ENCODE peak calls at places on chromosome 19, in six cellular contexts. One of them, this sample, is unnamed.

GRCh38 chr19:41542622-41543021 is 33.3 kb upstream of the CEACAM21 start:
- DNase-seq in progenitor cell of endocrine pancreas: no peak
- DNase-seq in fibroblast of the aortic adventitia: no peak
- DNase-seq in neural crest cell: no peak
- DNase-seq in esophagus squamous epithelium: no peak
- DNase-seq in neural progenitor cell: no peak
- DNase-seq in this sample: no peak

GRCh38 chr19:18611327-18612050 is 1.2 kb upstream of the TMEM59L start:
- DNase-seq in fibroblast of the aortic adventitia: no peak
- DNase-seq in neural progenitor cell: peak
- DNase-seq in neural crest cell: no peak
- DNase-seq in progenitor cell of endocrine pancreas: no peak
- DNase-seq in esophagus squamous epithelium: no peak
- DNase-seq in this sample: no peak

GRCh38 chr19:14346279-14346678 is 35.0 kb upstream of the ADGRE5 start:
- DNase-seq in neural progenitor cell: no peak
- DNase-seq in esophagus squamous epithelium: no peak
- DNase-seq in neural crest cell: no peak
- DNase-seq in progenitor cell of endocrine pancreas: no peak
- DNase-seq in fibroblast of the aortic adventitia: no peak
- DNase-seq in this sample: no peak

GRCh38 chr19:41023193-41023592 is 32.1 kb downstream of the CYP2B6 start:
- DNase-seq in neural crest cell: no peak
- DNase-seq in progenitor cell of endocrine pancreas: no peak
- DNase-seq in fibroblast of the aortic adventitia: no peak
- DNase-seq in neural progenitor cell: no peak
- DNase-seq in esophagus squamous epithelium: no peak
- DNase-seq in this sample: no peak

GRCh38 chr19:1810439-1811160 is 1.5 kb downstream of the ATP8B3 start:
- DNase-seq in neural progenitor cell: no peak
- DNase-seq in progenitor cell of endocrine pancreas: no peak
- DNase-seq in neural crest cell: no peak
- DNase-seq in esophagus squamous epithelium: no peak
- DNase-seq in fibroblast of the aortic adventitia: no peak
- DNase-seq in this sample: no peak

GRCh38 chr19:18443406-18443805 is 5.5 kb upstream of the ISYNA1 start:
- DNase-seq in fibroblast of the aortic adventitia: no peak
- DNase-seq in neural crest cell: no peak
- DNase-seq in neural progenitor cell: no peak
- DNase-seq in progenitor cell of endocrine pancreas: no peak
- DNase-seq in esophagus squamous epithelium: no peak
- DNase-seq in this sample: no peak

GRCh38 chr19:43474986-43475705 is 9.7 kb upstream of the LYPD3 start:
- DNase-seq in progenitor cell of endocrine pancreas: peak
- DNase-seq in esophagus squamous epithelium: peak
- DNase-seq in neural progenitor cell: peak
- DNase-seq in fibroblast of the aortic adventitia: peak
- DNase-seq in neural crest cell: peak
- DNase-seq in this sample: peak

GRCh38 chr19:16779539-16780163 is 49.5 kb upstream of the SIN3B start:
- DNase-seq in neural progenitor cell: no peak
- DNase-seq in progenitor cell of endocrine pancreas: no peak
- DNase-seq in neural crest cell: no peak
- DNase-seq in fibroblast of the aortic adventitia: no peak
- DNase-seq in esophagus squamous epithelium: no peak
- DNase-seq in this sample: no peak

GRCh38 chr19:15107056-15108010 is at the start of gene SYDE1:
- DNase-seq in neural progenitor cell: peak
- DNase-seq in neural crest cell: peak
- DNase-seq in progenitor cell of endocrine pancreas: no peak
- DNase-seq in esophagus squamous epithelium: no peak
- DNase-seq in fibroblast of the aortic adventitia: peak
- DNase-seq in this sample: peak

GRCh38 chr19:37251308-37252229 is 33.6 kb downstream of the ZNF383 start:
- DNase-seq in neural progenitor cell: no peak
- DNase-seq in neural crest cell: no peak
- DNase-seq in fibroblast of the aortic adventitia: peak
- DNase-seq in progenitor cell of endocrine pancreas: no peak
- DNase-seq in esophagus squamous epithelium: no peak
- DNase-seq in this sample: no peak

GRCh38 chr19:38336638-38337359 is 1.2 kb downstream of the CATSPERG start:
- DNase-seq in neural crest cell: peak
- DNase-seq in esophagus squamous epithelium: peak
- DNase-seq in fibroblast of the aortic adventitia: peak
- DNase-seq in neural progenitor cell: peak
- DNase-seq in progenitor cell of endocrine pancreas: peak
- DNase-seq in this sample: peak

GRCh38 chr19:40995355-40995754 is 4.3 kb downstream of the CYP2B6 start:
- DNase-seq in esophagus squamous epithelium: no peak
- DNase-seq in neural progenitor cell: no peak
- DNase-seq in fibroblast of the aortic adventitia: no peak
- DNase-seq in neural crest cell: no peak
- DNase-seq in progenitor cell of endocrine pancreas: no peak
- DNase-seq in this sample: no peak

GRCh38 chr19:38175422-38175821 is 48.6 kb downstream of the DPF1 start:
- DNase-seq in progenitor cell of endocrine pancreas: no peak
- DNase-seq in esophagus squamous epithelium: no peak
- DNase-seq in neural progenitor cell: no peak
- DNase-seq in neural crest cell: no peak
- DNase-seq in fibroblast of the aortic adventitia: no peak
- DNase-seq in this sample: no peak

GRCh38 chr19:1469936-1470863 is 8.8 kb downstream of the C19orf25 start:
- DNase-seq in progenitor cell of endocrine pancreas: no peak
- DNase-seq in fibroblast of the aortic adventitia: no peak
- DNase-seq in neural crest cell: no peak
- DNase-seq in esophagus squamous epithelium: no peak
- DNase-seq in neural progenitor cell: peak
- DNase-seq in this sample: no peak

GRCh38 chr19:6765738-6766356 is 1.4 kb downstream of the SH2D3A start:
- DNase-seq in esophagus squamous epithelium: no peak
- DNase-seq in neural crest cell: no peak
- DNase-seq in fibroblast of the aortic adventitia: no peak
- DNase-seq in progenitor cell of endocrine pancreas: peak
- DNase-seq in neural progenitor cell: no peak
- DNase-seq in this sample: no peak

GRCh38 chr19:18520848-18521691 is 800 bp downstream of the ELL start:
- DNase-seq in neural crest cell: peak
- DNase-seq in neural progenitor cell: peak
- DNase-seq in esophagus squamous epithelium: no peak
- DNase-seq in progenitor cell of endocrine pancreas: no peak
- DNase-seq in fibroblast of the aortic adventitia: no peak
- DNase-seq in this sample: peak

GRCh38 chr19:42024622-42025111 is 30.6 kb upstream of the ATP1A3 start:
- DNase-seq in neural crest cell: no peak
- DNase-seq in fibroblast of the aortic adventitia: peak
- DNase-seq in neural progenitor cell: no peak
- DNase-seq in esophagus squamous epithelium: no peak
- DNase-seq in progenitor cell of endocrine pancreas: no peak
- DNase-seq in this sample: no peak

GRCh38 chr19:17953869-17954268 is 13.0 kb upstream of the KCNN1 start:
- DNase-seq in fibroblast of the aortic adventitia: no peak
- DNase-seq in neural crest cell: no peak
- DNase-seq in esophagus squamous epithelium: no peak
- DNase-seq in neural progenitor cell: peak
- DNase-seq in progenitor cell of endocrine pancreas: no peak
- DNase-seq in this sample: no peak

GRCh38 chr19:5091576-5092215 is 122.8 kb downstream of the KDM4B start:
- DNase-seq in progenitor cell of endocrine pancreas: no peak
- DNase-seq in fibroblast of the aortic adventitia: no peak
- DNase-seq in neural progenitor cell: no peak
- DNase-seq in neural crest cell: no peak
- DNase-seq in esophagus squamous epithelium: no peak
- DNase-seq in this sample: no peak

GRCh38 chr19:29819986-29820385 is 8.2 kb downstream of the CCNE1 start:
- DNase-seq in neural crest cell: no peak
- DNase-seq in progenitor cell of endocrine pancreas: no peak
- DNase-seq in esophagus squamous epithelium: no peak
- DNase-seq in neural progenitor cell: no peak
- DNase-seq in fibroblast of the aortic adventitia: no peak
- DNase-seq in this sample: no peak

GRCh38 chr19:57410748-57411671 is at the start of gene ZNF17:
- DNase-seq in neural progenitor cell: peak
- DNase-seq in fibroblast of the aortic adventitia: peak
- DNase-seq in esophagus squamous epithelium: peak
- DNase-seq in progenitor cell of endocrine pancreas: peak
- DNase-seq in neural crest cell: peak
- DNase-seq in this sample: peak
- TF ChIP-seq CTCF in neural progenitor cell: no peak
- TF ChIP-seq CTCF in fibroblast of the aortic adventitia: no peak
- TF ChIP-seq CTCF in esophagus squamous epithelium: no peak
- TF ChIP-seq CTCF in progenitor cell of endocrine pancreas: no peak
- TF ChIP-seq CTCF in neural crest cell: no peak
- TF ChIP-seq CTCF in this sample: no peak

GRCh38 chr19:13255041-13255718 is 105.0 kb downstream of the IER2 start:
- DNase-seq in fibroblast of the aortic adventitia: no peak
- DNase-seq in neural progenitor cell: no peak
- DNase-seq in neural crest cell: no peak
- DNase-seq in esophagus squamous epithelium: no peak
- DNase-seq in progenitor cell of endocrine pancreas: no peak
- DNase-seq in this sample: no peak

GRCh38 chr19:13255719-13256059 is 105.5 kb downstream of the IER2 start:
- DNase-seq in neural crest cell: no peak
- DNase-seq in esophagus squamous epithelium: no peak
- DNase-seq in progenitor cell of endocrine pancreas: no peak
- DNase-seq in neural progenitor cell: no peak
- DNase-seq in fibroblast of the aortic adventitia: no peak
- DNase-seq in this sample: no peak

GRCh38 chr19:13252569-13253335 is 102.5 kb downstream of the IER2 start:
- DNase-seq in progenitor cell of endocrine pancreas: no peak
- DNase-seq in esophagus squamous epithelium: no peak
- DNase-seq in neural progenitor cell: no peak
- DNase-seq in fibroblast of the aortic adventitia: no peak
- DNase-seq in neural crest cell: no peak
- DNase-seq in this sample: no peak

GRCh38 chr19:13260883-13261653 is 110.9 kb downstream of the IER2 start:
- DNase-seq in progenitor cell of endocrine pancreas: no peak
- DNase-seq in neural crest cell: no peak
- DNase-seq in fibroblast of the aortic adventitia: peak
- DNase-seq in neural progenitor cell: no peak
- DNase-seq in esophagus squamous epithelium: no peak
- DNase-seq in this sample: no peak

DNA sequence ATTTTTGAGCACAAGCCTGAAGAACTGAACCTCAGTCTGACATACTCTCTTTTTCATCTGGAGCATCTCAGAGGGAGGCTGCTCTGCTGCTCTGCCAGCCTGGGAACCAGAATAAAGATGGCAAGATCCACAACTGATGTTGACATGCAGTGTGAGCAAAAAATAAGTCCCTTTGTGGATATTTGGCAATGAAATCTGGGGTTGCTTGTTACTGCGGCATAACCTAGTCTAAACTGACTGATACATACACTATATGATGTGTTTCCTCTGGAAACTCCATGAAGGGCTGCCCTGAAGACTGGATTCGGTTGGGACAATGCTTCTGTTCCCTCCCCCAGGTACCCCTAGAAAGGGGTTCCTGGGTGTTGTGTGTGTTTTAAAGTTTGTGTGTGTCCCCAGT is 106.7 kb downstream of the IER2 start:
- DNase-seq in neural crest cell: no peak
- DNase-seq in esophagus squamous epithelium: no peak
- DNase-seq in neural progenitor cell: no peak
- DNase-seq in progenitor cell of endocrine pancreas: no peak
- DNase-seq in fibroblast of the aortic adventitia: no peak
- DNase-seq in this sample: no peak
- TF ChIP-seq CTCF in neural crest cell: no peak
- TF ChIP-seq CTCF in esophagus squamous epithelium: no peak
- TF ChIP-seq CTCF in neural progenitor cell: no peak
- TF ChIP-seq CTCF in progenitor cell of endocrine pancreas: no peak
- TF ChIP-seq CTCF in fibroblast of the aortic adventitia: no peak
- TF ChIP-seq CTCF in this sample: no peak

GRCh38 chr19:54189020-54189667 is at the start of gene MBOAT7:
- DNase-seq in fibroblast of the aortic adventitia: no peak
- DNase-seq in esophagus squamous epithelium: no peak
- DNase-seq in progenitor cell of endocrine pancreas: peak
- DNase-seq in neural progenitor cell: no peak
- DNase-seq in neural crest cell: no peak
- DNase-seq in this sample: no peak
- TF ChIP-seq CTCF in fibroblast of the aortic adventitia: no peak
- TF ChIP-seq CTCF in esophagus squamous epithelium: peak
- TF ChIP-seq CTCF in progenitor cell of endocrine pancreas: peak
- TF ChIP-seq CTCF in neural progenitor cell: peak
- TF ChIP-seq CTCF in neural crest cell: peak
- TF ChIP-seq CTCF in this sample: no peak

GRCh38 chr19:28217064-28217463 is 995.9 kb downstream of the UQCRFS1 start:
- DNase-seq in esophagus squamous epithelium: no peak
- DNase-seq in fibroblast of the aortic adventitia: no peak
- DNase-seq in neural progenitor cell: peak
- DNase-seq in progenitor cell of endocrine pancreas: no peak
- DNase-seq in neural crest cell: no peak
- DNase-seq in this sample: no peak
- TF ChIP-seq CTCF in esophagus squamous epithelium: no peak
- TF ChIP-seq CTCF in fibroblast of the aortic adventitia: no peak
- TF ChIP-seq CTCF in neural progenitor cell: peak
- TF ChIP-seq CTCF in progenitor cell of endocrine pancreas: no peak
- TF ChIP-seq CTCF in neural crest cell: peak
- TF ChIP-seq CTCF in this sample: no peak

DNA sequence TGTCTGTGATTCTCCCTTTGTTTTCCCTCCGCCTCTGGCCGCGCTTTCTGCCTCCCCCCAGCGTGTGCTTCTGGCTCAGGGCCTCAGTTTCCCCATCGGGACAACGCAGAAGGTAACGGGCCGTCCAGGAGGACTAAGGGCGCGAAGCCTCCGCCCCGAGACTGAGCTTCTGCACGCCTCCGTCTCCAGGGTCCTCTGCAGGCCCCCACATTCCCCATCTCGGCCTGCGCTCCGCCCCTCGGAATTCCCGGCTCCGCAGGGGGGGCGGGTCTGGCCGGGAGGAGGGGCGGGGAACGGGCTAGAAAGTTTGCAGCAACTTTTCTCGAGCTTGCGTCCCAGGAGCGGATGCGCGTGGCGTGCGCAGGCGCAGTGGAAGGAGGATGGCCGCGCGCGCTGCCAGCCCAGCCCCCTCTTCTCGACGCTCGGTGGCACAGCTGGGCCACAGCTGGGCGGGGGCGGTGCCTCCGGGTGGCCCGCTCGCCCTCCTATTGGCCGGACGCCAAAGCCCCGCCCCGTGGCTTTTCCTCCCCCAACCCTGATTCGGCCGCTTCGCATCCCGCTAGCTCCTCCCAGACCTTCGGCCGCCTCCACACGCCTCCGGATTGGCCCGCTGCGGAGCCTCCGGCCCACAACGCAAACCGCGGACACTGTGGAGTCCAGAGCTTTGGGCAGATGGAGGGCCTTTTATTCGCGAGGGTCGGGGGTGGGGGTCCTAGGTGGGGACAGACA is at the start of gene SIX5:
- DNase-seq in esophagus squamous epithelium: peak
- DNase-seq in neural progenitor cell: peak
- DNase-seq in neural crest cell: peak
- DNase-seq in progenitor cell of endocrine pancreas: peak
- DNase-seq in fibroblast of the aortic adventitia: peak
- DNase-seq in this sample: peak
- TF ChIP-seq CTCF in esophagus squamous epithelium: peak
- TF ChIP-seq CTCF in neural progenitor cell: no peak
- TF ChIP-seq CTCF in neural crest cell: no peak
- TF ChIP-seq CTCF in progenitor cell of endocrine pancreas: no peak
- TF ChIP-seq CTCF in fibroblast of the aortic adventitia: no peak
- TF ChIP-seq CTCF in this sample: no peak